ENCODE peak calls at places on chromosomes 11 and 22, in ten cellular contexts. One of them, this sample, is unnamed.
A peak's percentile ranks its signal among the peaks of the same experiment; 100 is the strongest.

GRCh38 chr11:60528934-60529333 is 13.7 kb downstream of the MS4A13 start:
- DNase-seq in fibroblast of the conjunctiva: no peak
- DNase-seq in memory B cell: no peak
- DNase-seq in Caco-2: no peak
- DNase-seq in hippocampal formation: peak; percentile 13
- DNase-seq in AG04450: no peak
- DNase-seq in stomach: no peak
- DNase-seq in activated CD8-positive, alpha-beta memory T cell treated with anti-CD3 and anti-CD28 coated beads, Interleukin-2, amount 50 U/mL, for 48 hours: no peak
- DNase-seq in activated CD4-positive, CD25-positive, alpha-beta regulatory T cell treated with anti-CD3 and anti-CD28 coated beads, Interleukin-2, amount 50 U/mL, for 72 hours: no peak
- DNase-seq in lower lobe of right lung: no peak
- DNase-seq in this sample: no peak

GRCh38 chr11:83033972-83034672 is 37.6 kb downstream of the RAB30 start:
- DNase-seq in fibroblast of the conjunctiva: peak; percentile 92
- DNase-seq in memory B cell: no peak
- DNase-seq in Caco-2: no peak
- DNase-seq in hippocampal formation: peak; percentile 72
- DNase-seq in AG04450: no peak
- DNase-seq in stomach: peak; percentile 31
- DNase-seq in activated CD8-positive, alpha-beta memory T cell treated with anti-CD3 and anti-CD28 coated beads, Interleukin-2, amount 50 U/mL, for 48 hours: no peak
- DNase-seq in activated CD4-positive, CD25-positive, alpha-beta regulatory T cell treated with anti-CD3 and anti-CD28 coated beads, Interleukin-2, amount 50 U/mL, for 72 hours: no peak
- DNase-seq in lower lobe of right lung: no peak
- DNase-seq in this sample: no peak

GRCh38 chr11:72613977-72614376 is 60.2 kb downstream of the PDE2A start:
- DNase-seq in fibroblast of the conjunctiva: no peak
- DNase-seq in memory B cell: peak; percentile 72
- DNase-seq in Caco-2: no peak
- DNase-seq in hippocampal formation: peak; percentile 43
- DNase-seq in AG04450: no peak
- DNase-seq in stomach: no peak
- DNase-seq in activated CD8-positive, alpha-beta memory T cell treated with anti-CD3 and anti-CD28 coated beads, Interleukin-2, amount 50 U/mL, for 48 hours: no peak
- DNase-seq in activated CD4-positive, CD25-positive, alpha-beta regulatory T cell treated with anti-CD3 and anti-CD28 coated beads, Interleukin-2, amount 50 U/mL, for 72 hours: no peak
- DNase-seq in lower lobe of right lung: peak; percentile 81
- DNase-seq in this sample: no peak

GRCh38 chr11:125797641-125798040 is 9.7 kb downstream of the PATE3 start:
- DNase-seq in fibroblast of the conjunctiva: no peak
- DNase-seq in memory B cell: no peak
- DNase-seq in Caco-2: no peak
- DNase-seq in hippocampal formation: no peak
- DNase-seq in AG04450: no peak
- DNase-seq in stomach: no peak
- DNase-seq in activated CD8-positive, alpha-beta memory T cell treated with anti-CD3 and anti-CD28 coated beads, Interleukin-2, amount 50 U/mL, for 48 hours: no peak
- DNase-seq in activated CD4-positive, CD25-positive, alpha-beta regulatory T cell treated with anti-CD3 and anti-CD28 coated beads, Interleukin-2, amount 50 U/mL, for 72 hours: no peak
- DNase-seq in lower lobe of right lung: no peak
- DNase-seq in this sample: no peak

GRCh38 chr11:111526501-111526900 is 11.9 kb downstream of the HOATZ start:
- DNase-seq in fibroblast of the conjunctiva: peak; percentile 18
- DNase-seq in memory B cell: no peak
- DNase-seq in Caco-2: no peak
- DNase-seq in hippocampal formation: no peak
- DNase-seq in AG04450: no peak
- DNase-seq in stomach: no peak
- DNase-seq in activated CD8-positive, alpha-beta memory T cell treated with anti-CD3 and anti-CD28 coated beads, Interleukin-2, amount 50 U/mL, for 48 hours: no peak
- DNase-seq in activated CD4-positive, CD25-positive, alpha-beta regulatory T cell treated with anti-CD3 and anti-CD28 coated beads, Interleukin-2, amount 50 U/mL, for 72 hours: no peak
- DNase-seq in lower lobe of right lung: no peak
- DNase-seq in this sample: no peak

GRCh38 chr11:107736546-107736945 is 24.7 kb upstream of the SLN start:
- DNase-seq in fibroblast of the conjunctiva: no peak
- DNase-seq in memory B cell: no peak
- DNase-seq in Caco-2: no peak
- DNase-seq in hippocampal formation: no peak
- DNase-seq in AG04450: no peak
- DNase-seq in stomach: no peak
- DNase-seq in activated CD8-positive, alpha-beta memory T cell treated with anti-CD3 and anti-CD28 coated beads, Interleukin-2, amount 50 U/mL, for 48 hours: no peak
- DNase-seq in activated CD4-positive, CD25-positive, alpha-beta regulatory T cell treated with anti-CD3 and anti-CD28 coated beads, Interleukin-2, amount 50 U/mL, for 72 hours: no peak
- DNase-seq in lower lobe of right lung: no peak
- DNase-seq in this sample: no peak

GRCh38 chr11:1300569-1301187 is 8.8 kb downstream of the TOLLIP start:
- DNase-seq in fibroblast of the conjunctiva: no peak
- DNase-seq in memory B cell: no peak
- DNase-seq in Caco-2: no peak
- DNase-seq in hippocampal formation: no peak
- DNase-seq in AG04450: no peak
- DNase-seq in stomach: peak; percentile 21
- DNase-seq in activated CD8-positive, alpha-beta memory T cell treated with anti-CD3 and anti-CD28 coated beads, Interleukin-2, amount 50 U/mL, for 48 hours: peak; percentile 26
- DNase-seq in activated CD4-positive, CD25-positive, alpha-beta regulatory T cell treated with anti-CD3 and anti-CD28 coated beads, Interleukin-2, amount 50 U/mL, for 72 hours: no peak
- DNase-seq in lower lobe of right lung: peak; percentile 37
- DNase-seq in this sample: no peak

GRCh38 chr11:46674463-46675287 is 25.7 kb downstream of the ARHGAP1 start:
- DNase-seq in fibroblast of the conjunctiva: no peak
- DNase-seq in memory B cell: no peak
- DNase-seq in Caco-2: peak; percentile 81
- DNase-seq in hippocampal formation: no peak
- DNase-seq in AG04450: no peak
- DNase-seq in stomach: no peak
- DNase-seq in activated CD8-positive, alpha-beta memory T cell treated with anti-CD3 and anti-CD28 coated beads, Interleukin-2, amount 50 U/mL, for 48 hours: no peak
- DNase-seq in activated CD4-positive, CD25-positive, alpha-beta regulatory T cell treated with anti-CD3 and anti-CD28 coated beads, Interleukin-2, amount 50 U/mL, for 72 hours: no peak
- DNase-seq in lower lobe of right lung: no peak
- DNase-seq in this sample: no peak

GRCh38 chr11:35272391-35272821 is 133.4 kb downstream of the CD44 start:
- DNase-seq in fibroblast of the conjunctiva: no peak
- DNase-seq in memory B cell: no peak
- DNase-seq in Caco-2: no peak
- DNase-seq in hippocampal formation: peak; percentile 26
- DNase-seq in AG04450: no peak
- DNase-seq in stomach: no peak
- DNase-seq in activated CD8-positive, alpha-beta memory T cell treated with anti-CD3 and anti-CD28 coated beads, Interleukin-2, amount 50 U/mL, for 48 hours: peak; percentile 65
- DNase-seq in activated CD4-positive, CD25-positive, alpha-beta regulatory T cell treated with anti-CD3 and anti-CD28 coated beads, Interleukin-2, amount 50 U/mL, for 72 hours: peak; percentile 39
- DNase-seq in lower lobe of right lung: no peak
- DNase-seq in this sample: no peak

GRCh38 chr22:25554321-25555088 is 10.0 kb upstream of the GRK3 start:
- DNase-seq in fibroblast of the conjunctiva: no peak
- DNase-seq in memory B cell: no peak
- DNase-seq in Caco-2: no peak
- DNase-seq in hippocampal formation: no peak
- DNase-seq in AG04450: no peak
- DNase-seq in stomach: no peak
- DNase-seq in activated CD8-positive, alpha-beta memory T cell treated with anti-CD3 and anti-CD28 coated beads, Interleukin-2, amount 50 U/mL, for 48 hours: no peak
- DNase-seq in activated CD4-positive, CD25-positive, alpha-beta regulatory T cell treated with anti-CD3 and anti-CD28 coated beads, Interleukin-2, amount 50 U/mL, for 72 hours: no peak
- DNase-seq in lower lobe of right lung: no peak
- DNase-seq in this sample: no peak